ENCODE peak calls at places on chromosomes 13 and 19, in four cellular contexts. E is H1, L is K562, V is GM12878. H is an unnamed sample.

GRCh38 chr19:48565090-48565489 is 13.1 kb downstream of the SULT2B1 start:
- DNase-seq in V (no peak), L (no peak), E (no peak), H (peak)

GRCh38 chr19:15010497-15011255 is 31.0 kb upstream of the SLC1A6 start:
- DNase-seq in L (no peak), E (peak), V (no peak), H (no peak)

GRCh38 chr19:1453525-1454371 is 3.8 kb downstream of the APC2 start:
- DNase-seq in L (no peak), V (no peak), E (no peak), H (no peak)

GRCh38 chr13:23715762-23716235 is 145.6 kb downstream of the TNFRSF19 start:
- DNase-seq in L (peak), V (no peak), E (peak), H (peak)

GRCh38 chr19:18009412-18010066 is 1.6 kb downstream of the ARRDC2 start:
- DNase-seq in L (no peak), E (no peak), V (no peak), H (peak)

GRCh38 chr19:49758292-49758691 is 4.8 kb downstream of the TSKS start:
- DNase-seq in L (no peak), V (no peak), E (no peak), H (no peak)

GRCh38 chr13:51629711-51630575 is 45.7 kb downstream of the WDFY2 start:
- DNase-seq in V (no peak), L (no peak), E (no peak), H (no peak)

GRCh38 chr19:30017172-30017571 is 75.1 kb downstream of the URI1 start:
- DNase-seq in E (no peak), V (peak), L (no peak), H (no peak)

GRCh38 chr13:73952683-73953082 is 181.5 kb downstream of the KLF12 start:
- DNase-seq in V (no peak), L (no peak), E (no peak), H (no peak)

GRCh38 chr19:31348416-31349159 is 648 bp downstream of the TSHZ3 start:
- DNase-seq in E (peak), V (no peak), L (no peak), H (no peak)
- TF ChIP-seq CBX5 in E (no peak), V (no peak), L (no peak), H (no peak)

DNA sequence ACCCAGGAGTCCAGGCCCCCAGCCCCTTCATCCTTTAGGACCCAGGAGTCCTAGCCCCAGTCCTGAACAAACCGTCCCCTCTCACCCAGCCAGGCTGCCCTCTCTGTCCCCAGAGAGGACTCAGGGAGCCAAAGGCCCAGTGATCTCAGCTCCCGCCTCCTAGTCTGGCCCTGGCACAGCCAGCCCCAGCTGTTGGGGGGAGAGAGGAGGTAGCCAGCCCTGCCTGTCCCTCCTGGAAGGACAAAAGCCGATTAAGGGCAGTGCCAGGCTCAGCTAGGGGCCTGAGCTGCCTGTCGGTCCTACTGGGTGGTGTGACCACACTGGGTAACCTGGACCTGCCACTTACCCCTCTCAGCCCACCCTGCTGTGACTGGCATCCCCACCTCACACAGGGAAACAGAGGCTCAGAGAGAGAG is 14.5 kb downstream of the LIPE start:
- DNase-seq in E (no peak), V (no peak), L (no peak), H (no peak)
- TF ChIP-seq CBX5 in E (no peak), V (no peak), L (no peak), H (no peak)

DNA sequence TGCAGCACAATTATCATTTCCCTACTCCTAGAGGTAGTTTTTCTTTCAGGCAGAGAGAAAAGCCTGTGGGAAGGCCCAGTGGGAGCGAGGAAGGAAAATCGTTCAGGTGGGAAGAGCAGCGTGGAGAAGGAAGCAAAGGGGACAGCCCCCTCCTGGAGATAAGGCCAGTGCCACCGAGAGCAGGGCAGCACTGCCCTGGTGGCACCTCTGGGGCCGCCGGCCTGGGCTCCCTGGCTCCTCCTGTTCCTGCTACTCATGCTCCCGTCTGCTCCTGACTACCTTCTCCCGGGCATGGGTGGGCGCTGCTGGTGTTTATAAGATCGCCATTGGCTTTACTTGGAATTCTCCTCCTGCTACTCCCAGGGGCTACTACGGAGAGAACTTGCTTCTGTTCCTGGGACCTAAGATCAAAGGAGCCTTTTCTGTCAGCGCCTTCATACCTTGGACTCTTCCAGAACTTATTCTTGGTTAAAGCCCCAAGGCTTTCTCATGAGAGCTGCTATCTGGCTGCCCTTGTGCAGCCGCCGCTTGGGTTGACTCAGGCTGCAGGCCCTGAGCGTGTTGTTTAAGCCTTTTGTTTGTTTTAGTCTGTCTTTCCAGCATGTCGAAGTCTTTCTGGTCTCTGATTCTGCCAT is 3.7 kb upstream of the FLT1 start:
- DNase-seq in V (no peak), L (no peak), E (no peak), H (no peak)
- TF ChIP-seq CBX5 in V (no peak), L (no peak), E (no peak), H (no peak)

DNA sequence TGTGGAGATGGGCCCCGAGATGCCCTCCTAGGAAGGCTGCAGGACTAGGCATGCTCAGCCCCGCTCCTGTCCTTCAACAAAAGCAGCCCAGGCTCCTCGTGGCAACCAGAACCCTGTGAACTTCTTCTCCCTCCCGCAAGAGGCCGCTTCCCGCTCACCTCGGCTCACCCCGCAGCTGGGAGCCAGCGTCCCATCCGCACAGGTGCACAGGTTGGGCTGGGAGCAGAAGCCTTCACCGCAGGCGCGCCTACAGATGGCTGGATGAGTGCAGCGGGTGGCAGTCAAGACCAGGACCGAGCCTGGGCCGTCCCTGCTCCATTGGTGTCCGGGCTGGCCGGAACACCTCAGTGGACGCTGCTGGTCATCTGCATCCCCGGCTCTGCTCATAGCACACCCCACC is 3.4 kb downstream of the FBN3 start:
- DNase-seq in E (no peak), V (no peak), L (peak), H (no peak)
- TF ChIP-seq CBX5 in E (no peak), V (no peak), L (no peak), H (no peak)

H was measured in HepG2.